ENCODE peak calls at places on chromosomes 16 and 17, in six cellular contexts. One of them, this sample, is unnamed.

GRCh38 chr17:28427372-28427771 is 21.4 kb upstream of the SLC46A1 start:
- DNase-seq in IMR-90: peak
- DNase-seq in Panc1: no peak
- DNase-seq in tibial artery: no peak
- DNase-seq in neural progenitor cell: no peak
- DNase-seq in colonic mucosa: no peak
- DNase-seq in this sample: no peak

GRCh38 chr17:7213895-7214299 is 5.7 kb downstream of the DLG4 start:
- DNase-seq in Panc1: no peak
- DNase-seq in IMR-90: peak
- DNase-seq in colonic mucosa: no peak
- DNase-seq in neural progenitor cell: peak
- DNase-seq in tibial artery: peak
- DNase-seq in this sample: peak

GRCh38 chr16:30697264-30698138 is 1.5 kb upstream of the SRCAP start:
- DNase-seq in Panc1: peak
- DNase-seq in IMR-90: peak
- DNase-seq in colonic mucosa: no peak
- DNase-seq in tibial artery: no peak
- DNase-seq in neural progenitor cell: no peak
- DNase-seq in this sample: no peak

GRCh38 chr17:3692346-3692745 is 3.6 kb downstream of the P2RX5 start:
- DNase-seq in colonic mucosa: no peak
- DNase-seq in Panc1: no peak
- DNase-seq in IMR-90: no peak
- DNase-seq in neural progenitor cell: no peak
- DNase-seq in tibial artery: no peak
- DNase-seq in this sample: no peak

GRCh38 chr16:85029413-85029794 is 1.8 kb downstream of the KIAA0513 start:
- DNase-seq in colonic mucosa: no peak
- DNase-seq in Panc1: no peak
- DNase-seq in tibial artery: no peak
- DNase-seq in neural progenitor cell: no peak
- DNase-seq in IMR-90: peak
- DNase-seq in this sample: peak

GRCh38 chr17:7029659-7030058 is 6.2 kb upstream of the SLC16A13 start:
- DNase-seq in neural progenitor cell: no peak
- DNase-seq in tibial artery: no peak
- DNase-seq in Panc1: no peak
- DNase-seq in colonic mucosa: no peak
- DNase-seq in IMR-90: no peak
- DNase-seq in this sample: peak

GRCh38 chr17:37608369-37609169 is 649 bp downstream of the SYNRG start:
- DNase-seq in colonic mucosa: peak
- DNase-seq in IMR-90: peak
- DNase-seq in neural progenitor cell: peak
- DNase-seq in Panc1: no peak
- DNase-seq in tibial artery: peak
- DNase-seq in this sample: peak

GRCh38 chr17:17508019-17508535 is 11.9 kb upstream of the RASD1 start:
- DNase-seq in tibial artery: no peak
- DNase-seq in Panc1: no peak
- DNase-seq in neural progenitor cell: no peak
- DNase-seq in colonic mucosa: no peak
- DNase-seq in IMR-90: no peak
- DNase-seq in this sample: no peak

GRCh38 chr17:17366235-17366634 is 63.1 kb downstream of the NT5M start:
- DNase-seq in Panc1: no peak
- DNase-seq in neural progenitor cell: no peak
- DNase-seq in tibial artery: no peak
- DNase-seq in colonic mucosa: no peak
- DNase-seq in IMR-90: no peak
- DNase-seq in this sample: no peak

GRCh38 chr16:47490471-47490870 is 29.3 kb downstream of the PHKB start:
- DNase-seq in IMR-90: no peak
- DNase-seq in colonic mucosa: no peak
- DNase-seq in neural progenitor cell: no peak
- DNase-seq in tibial artery: no peak
- DNase-seq in Panc1: no peak
- DNase-seq in this sample: no peak

GRCh38 chr16:4283939-4284338 is 11.1 kb upstream of the TFAP4 start:
- DNase-seq in Panc1: no peak
- DNase-seq in neural progenitor cell: no peak
- DNase-seq in colonic mucosa: no peak
- DNase-seq in IMR-90: peak
- DNase-seq in tibial artery: no peak
- DNase-seq in this sample: no peak

GRCh38 chr17:17321356-17322025 is 18.3 kb downstream of the NT5M start:
- DNase-seq in neural progenitor cell: no peak
- DNase-seq in colonic mucosa: no peak
- DNase-seq in IMR-90: no peak
- DNase-seq in tibial artery: no peak
- DNase-seq in Panc1: no peak
- DNase-seq in this sample: no peak

GRCh38 chr17:48995871-48996695 is 1.1 kb upstream of the IGF2BP1 start:
- DNase-seq in tibial artery: no peak
- DNase-seq in Panc1: no peak
- DNase-seq in colonic mucosa: no peak
- DNase-seq in IMR-90: no peak
- DNase-seq in neural progenitor cell: peak
- DNase-seq in this sample: no peak

GRCh38 chr16:55478827-55479559 is at the start of gene MMP2:
- DNase-seq in neural progenitor cell: peak
- DNase-seq in colonic mucosa: peak
- DNase-seq in tibial artery: peak
- DNase-seq in IMR-90: peak
- DNase-seq in Panc1: no peak
- DNase-seq in this sample: no peak
- H3K4me3 ChIP-seq in neural progenitor cell: peak
- H3K4me3 ChIP-seq in colonic mucosa: peak
- H3K4me3 ChIP-seq in tibial artery: peak
- H3K4me3 ChIP-seq in IMR-90: peak
- H3K4me3 ChIP-seq in Panc1: peak
- H3K4me3 ChIP-seq in this sample: no peak

DNA sequence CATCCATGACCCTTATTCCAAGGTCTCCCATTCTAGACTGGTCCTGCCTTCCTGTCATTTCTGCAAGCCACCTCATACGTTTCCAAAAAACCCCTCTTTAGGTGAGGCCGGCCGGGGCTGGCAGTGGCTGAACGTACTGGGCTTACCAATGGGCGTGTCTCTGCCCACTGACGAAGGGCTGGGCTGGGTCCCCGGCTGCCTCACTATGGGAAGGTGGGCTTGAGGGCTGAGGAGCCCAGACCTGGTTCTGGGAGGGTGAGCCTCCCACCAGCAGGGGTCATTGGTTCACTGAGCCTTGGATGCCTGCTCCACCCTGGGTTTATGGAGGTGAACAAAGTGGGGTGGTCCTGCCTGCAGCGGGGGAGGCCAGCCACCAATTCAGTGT is 19.9 kb downstream of the KDM8 start:
- DNase-seq in Panc1: no peak
- DNase-seq in colonic mucosa: no peak
- DNase-seq in tibial artery: no peak
- DNase-seq in IMR-90: no peak
- DNase-seq in neural progenitor cell: no peak
- DNase-seq in this sample: no peak
- TF ChIP-seq CTCF in Panc1: no peak
- TF ChIP-seq CTCF in colonic mucosa: no peak
- TF ChIP-seq CTCF in tibial artery: peak
- TF ChIP-seq CTCF in IMR-90: no peak
- TF ChIP-seq CTCF in neural progenitor cell: no peak
- TF ChIP-seq CTCF in this sample: no peak

GRCh38 chr17:77572851-77573250 is 385.7 kb upstream of the TNRC6C start:
- DNase-seq in tibial artery: no peak
- DNase-seq in colonic mucosa: no peak
- DNase-seq in neural progenitor cell: no peak
- DNase-seq in Panc1: no peak
- DNase-seq in IMR-90: no peak
- DNase-seq in this sample: no peak

GRCh38 chr17:77570565-77570898 is 388.0 kb upstream of the TNRC6C start:
- DNase-seq in neural progenitor cell: no peak
- DNase-seq in colonic mucosa: no peak
- DNase-seq in Panc1: no peak
- DNase-seq in IMR-90: no peak
- DNase-seq in tibial artery: no peak
- DNase-seq in this sample: no peak

GRCh38 chr17:77571141-77571540 is 387.4 kb upstream of the TNRC6C start:
- DNase-seq in IMR-90: no peak
- DNase-seq in Panc1: no peak
- DNase-seq in colonic mucosa: no peak
- DNase-seq in tibial artery: no peak
- DNase-seq in neural progenitor cell: peak
- DNase-seq in this sample: no peak

GRCh38 chr17:77572065-77572601 is 386.4 kb upstream of the TNRC6C start:
- DNase-seq in colonic mucosa: no peak
- DNase-seq in IMR-90: no peak
- DNase-seq in tibial artery: no peak
- DNase-seq in neural progenitor cell: peak
- DNase-seq in Panc1: no peak
- DNase-seq in this sample: no peak

DNA sequence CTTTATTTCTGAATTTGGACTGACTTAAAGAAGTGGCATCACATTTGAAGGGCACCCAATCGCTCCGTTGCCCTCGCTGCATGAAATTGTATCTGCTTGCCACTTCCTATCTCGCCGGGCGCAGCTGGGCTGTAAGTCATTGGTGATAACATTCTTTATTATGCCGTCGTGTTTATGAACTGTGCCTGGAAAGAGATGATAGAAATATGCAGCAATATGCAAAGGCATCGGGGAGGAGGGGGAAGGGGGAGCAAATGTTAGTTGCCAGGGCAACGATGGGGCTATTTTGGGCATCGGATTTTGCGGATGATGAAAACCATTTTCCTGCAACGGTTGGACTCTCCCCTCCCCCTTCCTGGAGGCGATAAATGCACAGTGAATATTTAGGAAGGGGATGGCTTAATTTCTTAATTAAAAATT is 386.9 kb upstream of the TNRC6C start:
- DNase-seq in IMR-90: peak
- DNase-seq in Panc1: no peak
- DNase-seq in neural progenitor cell: no peak
- DNase-seq in colonic mucosa: no peak
- DNase-seq in tibial artery: peak
- DNase-seq in this sample: no peak
- H3K4me3 ChIP-seq in IMR-90: no peak
- H3K4me3 ChIP-seq in Panc1: no peak
- H3K4me3 ChIP-seq in neural progenitor cell: peak
- H3K4me3 ChIP-seq in colonic mucosa: no peak
- H3K4me3 ChIP-seq in tibial artery: peak
- H3K4me3 ChIP-seq in this sample: no peak

GRCh38 chr16:67294927-67295326 is 15.6 kb downstream of the PLEKHG4 start:
- DNase-seq in IMR-90: peak
- DNase-seq in colonic mucosa: no peak
- DNase-seq in Panc1: no peak
- DNase-seq in neural progenitor cell: no peak
- DNase-seq in tibial artery: no peak
- DNase-seq in this sample: no peak
- TF ChIP-seq CTCF in IMR-90: peak
- TF ChIP-seq CTCF in colonic mucosa: no peak
- TF ChIP-seq CTCF in Panc1: no peak
- TF ChIP-seq CTCF in neural progenitor cell: no peak
- TF ChIP-seq CTCF in tibial artery: no peak
- TF ChIP-seq CTCF in this sample: no peak

GRCh38 chr17:76670708-76671122 is 27.2 kb upstream of the ST6GALNAC1 start:
- DNase-seq in IMR-90: no peak
- DNase-seq in Panc1: no peak
- DNase-seq in colonic mucosa: no peak
- DNase-seq in neural progenitor cell: no peak
- DNase-seq in tibial artery: no peak
- DNase-seq in this sample: no peak
- H3K4me3 ChIP-seq in IMR-90: no peak
- H3K4me3 ChIP-seq in Panc1: peak
- H3K4me3 ChIP-seq in colonic mucosa: peak
- H3K4me3 ChIP-seq in neural progenitor cell: peak
- H3K4me3 ChIP-seq in tibial artery: no peak
- H3K4me3 ChIP-seq in this sample: no peak

GRCh38 chr16:69083306-69083941 is 22.0 kb upstream of the HAS3 start:
- DNase-seq in Panc1: no peak
- DNase-seq in IMR-90: no peak
- DNase-seq in colonic mucosa: no peak
- DNase-seq in tibial artery: no peak
- DNase-seq in neural progenitor cell: no peak
- DNase-seq in this sample: no peak
- TF ChIP-seq CTCF in Panc1: no peak
- TF ChIP-seq CTCF in IMR-90: no peak
- TF ChIP-seq CTCF in colonic mucosa: no peak
- TF ChIP-seq CTCF in tibial artery: no peak
- TF ChIP-seq CTCF in neural progenitor cell: peak
- TF ChIP-seq CTCF in this sample: peak

DNA sequence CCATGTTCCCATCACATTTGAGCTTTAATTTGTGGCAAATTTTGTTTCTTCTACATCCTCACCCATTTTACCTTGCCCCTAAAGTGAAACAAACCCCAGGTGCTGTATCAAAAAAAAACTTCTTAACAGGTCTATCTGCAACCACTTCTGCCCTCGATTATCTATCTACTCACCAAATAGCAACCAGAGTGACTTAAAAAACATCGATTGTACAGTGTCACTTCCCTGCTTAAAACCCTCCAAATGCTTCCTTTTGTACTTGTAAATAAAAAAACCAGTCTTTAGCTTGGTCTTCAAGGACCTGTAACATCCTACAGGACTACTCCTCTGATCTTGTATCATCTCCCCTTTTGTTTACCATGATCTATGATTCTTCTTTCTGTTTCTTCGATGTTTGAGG is 82.6 kb upstream of the CORO6 start:
- DNase-seq in IMR-90: no peak
- DNase-seq in colonic mucosa: no peak
- DNase-seq in Panc1: no peak
- DNase-seq in neural progenitor cell: no peak
- DNase-seq in tibial artery: no peak
- DNase-seq in this sample: peak
- H3K4me3 ChIP-seq in IMR-90: no peak
- H3K4me3 ChIP-seq in colonic mucosa: no peak
- H3K4me3 ChIP-seq in Panc1: no peak
- H3K4me3 ChIP-seq in neural progenitor cell: no peak
- H3K4me3 ChIP-seq in tibial artery: no peak
- H3K4me3 ChIP-seq in this sample: peak

DNA sequence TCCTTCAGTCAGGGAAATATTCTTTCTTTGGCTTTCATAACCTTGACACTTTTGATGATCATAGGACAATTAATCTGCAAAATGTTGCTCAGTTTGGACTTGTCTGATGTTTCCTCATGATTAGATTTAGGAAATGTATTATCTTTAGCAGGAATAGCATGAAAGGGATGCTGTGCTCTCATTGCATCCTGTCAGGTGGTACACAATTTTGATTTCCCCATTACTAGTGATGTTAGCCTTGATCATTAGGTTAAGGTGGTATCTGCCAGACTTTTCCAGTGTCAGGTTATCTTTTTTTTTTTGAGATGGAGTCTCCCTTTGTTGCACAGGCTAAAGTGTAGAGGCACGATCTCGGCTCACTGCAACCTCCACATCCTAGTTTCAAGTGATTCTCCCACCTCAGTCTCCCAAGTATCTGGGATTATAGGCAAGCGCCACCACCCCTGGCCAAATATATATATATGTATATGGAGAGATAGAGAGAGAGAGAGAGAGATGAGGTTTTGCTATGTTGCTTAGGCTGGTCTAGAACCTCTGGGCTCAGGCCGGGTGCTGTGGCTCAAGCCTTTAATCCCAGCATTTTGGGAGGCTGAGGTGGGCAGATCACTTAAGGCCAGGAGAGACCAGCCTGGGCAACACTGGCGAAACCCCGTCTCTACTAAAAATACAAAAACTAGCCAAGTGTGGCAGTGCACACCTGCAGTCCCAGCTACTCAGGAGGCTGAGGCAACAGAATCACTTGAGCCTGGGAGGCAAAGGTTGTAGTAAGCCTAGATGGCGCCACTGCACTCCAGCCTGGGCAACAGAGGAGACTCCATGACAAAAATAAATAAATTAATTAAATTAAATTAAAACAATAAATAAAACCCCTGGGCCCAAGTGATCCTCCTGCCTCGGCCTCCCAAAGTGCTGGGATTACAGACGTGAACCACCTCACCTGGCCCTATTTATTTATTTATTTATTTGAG is 15.8 kb upstream of the CAVIN1 start:
- DNase-seq in Panc1: no peak
- DNase-seq in tibial artery: no peak
- DNase-seq in neural progenitor cell: no peak
- DNase-seq in colonic mucosa: peak
- DNase-seq in IMR-90: no peak
- DNase-seq in this sample: peak
- TF ChIP-seq CTCF in Panc1: peak
- TF ChIP-seq CTCF in tibial artery: no peak
- TF ChIP-seq CTCF in neural progenitor cell: peak
- TF ChIP-seq CTCF in colonic mucosa: peak
- TF ChIP-seq CTCF in IMR-90: peak
- TF ChIP-seq CTCF in this sample: peak